ENCODE peak calls at places on chromosomes 3 and 15, in eight cellular contexts. A is hepatocyte, N is neural progenitor cell, P is IMR-90, Q is heart right ventricle, C is uterus, D is GM23338, E is A549. K is an unnamed sample.

GRCh38 chr15:38267416-38268022 is 14.9 kb downstream of the SPRED1 start:
- DNase-seq in P (peak; percentile 36), D (no peak), N (no peak), E (no peak), Q (no peak), A (no peak), C (no peak), K (no peak)

GRCh38 chr15:52803543-52804306 is 13.6 kb upstream of the ONECUT1 start:
- DNase-seq in E (no peak), A (no peak), P (no peak), N (peak; percentile 73), Q (no peak), D (peak; percentile 47), C (no peak), K (no peak)

GRCh38 chr3:146142757-146143156 is 18.2 kb downstream of the PLOD2 start:
- DNase-seq in C (no peak), P (peak; percentile 80), D (peak; percentile 30), N (peak; percentile 33), Q (no peak), A (peak; percentile 39), E (no peak), K (no peak)

GRCh38 chr3:72044231-72044935 is 259.4 kb upstream of the PROK2 start:
- DNase-seq in A (no peak), E (no peak), Q (no peak), C (no peak), N (no peak), D (no peak), P (no peak), K (no peak)

GRCh38 chr3:167813169-167814123 is 77.9 kb downstream of the SERPINI1 start:
- DNase-seq in Q (no peak), C (no peak), A (no peak), P (no peak), E (no peak), D (no peak), N (no peak), K (no peak)

GRCh38 chr3:48301814-48302194 is 31.7 kb downstream of the SPINK8 start:
- DNase-seq in Q (no peak), P (peak; percentile 19), C (peak; percentile 32), A (peak; percentile 40), E (peak; percentile 22), N (no peak), D (peak; percentile 30), K (no peak)

GRCh38 chr15:34610388-34610787 is 26.9 kb upstream of the GOLGA8B start:
- DNase-seq in A (no peak), Q (no peak), P (peak; percentile 38), N (peak; percentile 25), C (no peak), E (peak; percentile 15), D (peak; percentile 52), K (no peak)

GRCh38 chr15:37581866-37582532 is 352.4 kb upstream of the TMCO5A start:
- DNase-seq in D (no peak), A (no peak), E (no peak), Q (no peak), P (no peak), N (no peak), C (no peak), K (no peak)

GRCh38 chr15:48579945-48580671 is 65.4 kb downstream of the FBN1 start:
- DNase-seq in Q (no peak), C (no peak), P (peak; percentile 27), N (no peak), A (no peak), E (no peak), D (no peak), K (no peak)

GRCh38 chr3:184188080-184188479 is 2.1 kb downstream of the ABCF3 start:
- DNase-seq in N (no peak), Q (no peak), A (no peak), E (no peak), D (no peak), C (no peak), P (no peak), K (no peak)

GRCh38 chr3:159091936-159092335 is 290.1 kb downstream of the MFSD1 start:
- DNase-seq in N (no peak), Q (no peak), A (no peak), P (no peak), D (no peak), E (no peak), C (no peak), K (no peak)

GRCh38 chr15:41512512-41513281 is 930 bp downstream of the LTK start:
- DNase-seq in E (no peak), D (peak; percentile 48), C (no peak), A (no peak), N (peak; percentile 28), P (no peak), Q (peak; percentile 31), K (no peak)

GRCh38 chr3:128726691-128727031 is 678 bp downstream of the RAB7A start:
- DNase-seq in E (no peak), P (peak; percentile 87), Q (peak; percentile 25), N (peak; percentile 48), C (peak; percentile 52), D (peak; percentile 54), A (peak; percentile 87), K (peak; percentile 14)

GRCh38 chr3:173465112-173465511 is 67.6 kb downstream of the NLGN1 start:
- DNase-seq in C (no peak), N (peak; percentile 6), Q (no peak), P (peak; percentile 51), A (no peak), D (no peak), E (no peak), K (no peak)

GRCh38 chr3:150843241-150843640 is 62.0 kb downstream of the MINDY4B start:
- DNase-seq in C (no peak), A (no peak), E (no peak), D (no peak), P (no peak), Q (no peak), N (no peak), K (no peak)

GRCh38 chr3:178203152-178203551 is 333.1 kb upstream of the KCNMB2 start:
- DNase-seq in E (no peak), N (no peak), Q (no peak), A (no peak), D (no peak), C (no peak), P (peak; percentile 52), K (no peak)

GRCh38 chr15:40243126-40243810 is 4.4 kb downstream of the PAK6 start:
- DNase-seq in Q (no peak), E (no peak), D (no peak), A (no peak), C (no peak), N (no peak), P (no peak), K (no peak)

DNA sequence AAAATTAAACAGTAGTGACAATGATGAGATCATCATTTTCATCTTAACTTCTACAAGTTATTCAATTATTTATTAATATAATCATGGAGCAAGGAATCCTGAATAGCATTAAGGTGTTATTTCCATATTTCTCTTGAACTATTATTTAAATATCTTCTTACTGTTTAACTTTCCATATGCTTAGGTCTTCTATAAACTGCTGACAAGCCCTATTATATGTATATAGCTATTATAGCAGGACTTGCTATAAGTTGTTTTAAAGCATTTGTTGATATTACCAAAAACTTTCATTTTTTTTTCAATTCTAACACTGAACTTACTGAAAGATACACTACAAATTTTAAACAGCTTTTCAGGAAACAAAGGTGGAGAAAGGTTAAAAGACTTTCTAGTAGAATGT is 76.7 kb downstream of the PLD1 start:
- DNase-seq in Q (no peak), A (no peak), E (no peak), C (no peak), P (no peak), D (no peak), N (no peak), K (no peak)
- H3K27ac ChIP-seq in Q (no peak overlapping the region), A (no peak overlapping the region), E (no peak overlapping the region), C (no peak overlapping the region), P (no peak overlapping the region), D (no peak overlapping the region), N (no peak overlapping the region), K (no peak overlapping the region)

GRCh38 chr15:22778796-22779195 is 7.6 kb upstream of the NIPA1 start:
- DNase-seq in N (no peak), P (no peak), C (no peak), D (no peak), A (no peak), E (no peak), Q (no peak), K (no peak)
- H3K4me1 ChIP-seq in N (no peaks in the 10 kb centered on the region), P (peaks cover 1% of the 10 kb centered on the region), C (no peaks in the 10 kb centered on the region), D (peaks cover 14% of the 10 kb centered on the region), A (no peaks in the 10 kb centered on the region), E (peaks cover 12% of the 10 kb centered on the region), Q (no peaks in the 10 kb centered on the region), K (no peaks in the 10 kb centered on the region)

DNA sequence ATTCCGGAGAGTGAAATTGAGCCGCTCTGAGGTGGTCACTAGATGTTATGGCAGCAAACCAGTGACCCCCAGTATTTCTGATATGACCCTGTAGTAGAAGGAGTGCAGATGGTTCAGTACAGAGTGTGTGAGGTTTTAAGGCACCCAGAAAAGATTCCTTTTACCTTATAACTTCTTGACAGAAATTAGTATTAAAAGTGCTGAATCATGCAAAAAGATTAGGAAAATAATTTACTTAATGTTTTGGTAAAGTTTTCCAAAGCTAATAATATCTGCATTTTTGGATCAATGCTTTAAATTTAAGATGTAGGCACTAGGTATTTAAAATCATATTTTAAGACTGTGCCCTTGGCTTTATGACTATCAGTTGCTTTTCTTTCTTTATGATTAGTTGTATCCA is 241.8 kb upstream of the TOPAZ1 start:
- DNase-seq in D (no peak), C (no peak), A (no peak), E (no peak), N (no peak), Q (no peak), P (no peak), K (no peak)
- H3K4me3 ChIP-seq in D (peak overlapping the region; percentile 91), C (no peak overlapping the region), A (no peak overlapping the region), E (peak overlapping the region; percentile 83), N (peak overlapping the region; percentile 58), Q (no peak overlapping the region), P (no peak overlapping the region), K (no peak overlapping the region)

DNA sequence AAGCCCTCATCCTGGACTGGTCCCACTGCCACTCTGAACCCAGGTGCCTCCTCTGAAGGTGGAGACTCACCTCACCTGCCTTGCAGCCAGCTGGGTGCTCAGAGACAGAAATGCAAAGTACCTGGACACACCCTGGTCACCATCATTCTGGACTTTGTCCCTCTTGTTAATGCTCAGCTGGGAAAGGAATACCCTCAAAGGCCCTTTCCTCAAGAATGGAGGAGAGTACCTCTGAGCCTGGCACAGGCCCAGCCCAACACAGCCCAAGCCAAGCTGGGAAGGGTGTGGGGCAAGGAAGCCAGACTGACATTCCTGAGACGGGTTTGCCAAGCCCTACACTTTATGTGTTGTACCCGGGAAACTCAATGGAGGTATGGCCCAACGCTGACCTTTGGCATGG is 983 bp upstream of the ALAS1 start:
- DNase-seq in C (no peak), A (peak; percentile 68), E (no peak), D (no peak), Q (peak; percentile 48), N (no peak), P (no peak), K (no peak)
- H3K27ac ChIP-seq in C (peak overlapping the region; percentile 79), A (peak overlapping the region; percentile 91), E (peak overlapping the region; percentile 96), D (no peak overlapping the region), Q (peak overlapping the region; percentile 91), N (no peak overlapping the region), P (no peak overlapping the region), K (no peak overlapping the region)

K was measured in CD8-positive, alpha-beta memory T cell.